ENCODE peak calls at places on chromosome 4, in four cellular contexts. R is tibial nerve; O is RWPE1; M is CD4-positive, alpha-beta T cell. E is an unnamed sample.

GRCh38 chr4:17597517-17597916 is 16.9 kb upstream of the MED28 start:
- DNase-seq in O (no peak), M (no peak), R (no peak), E (peak; percentile 35)

GRCh38 chr4:155828628-155829027 is 37.4 kb downstream of the ASIC5 start:
- DNase-seq in M (no peak), R (no peak), O (no peak), E (no peak)

GRCh38 chr4:1578968-1579833 is 104.9 kb downstream of the FAM53A start:
- DNase-seq in M (peak; percentile 57), R (peak; percentile 67), O (peak; percentile 69), E (peak; percentile 68)

GRCh38 chr4:119135721-119136121 is at the start of gene MYOZ2:
- DNase-seq in O (no peak), R (no peak), M (no peak), E (peak; percentile 24)

GRCh38 chr4:72286185-72286584 is 254.4 kb downstream of the NPFFR2 start:
- DNase-seq in O (peak; percentile 24), R (no peak), M (no peak), E (peak; percentile 40)

GRCh38 chr4:94446386-94446785 is 5.4 kb upstream of the PDLIM5 start:
- DNase-seq in M (no peak), O (peak; percentile 30), R (no peak), E (peak; percentile 85)

GRCh38 chr4:18051281-18051680 is 29.7 kb upstream of the LCORL start:
- DNase-seq in M (no peak), R (no peak), O (no peak), E (peak; percentile 27)

GRCh38 chr4:53914313-53915016 is 149.9 kb downstream of the CHIC2 start:
- DNase-seq in M (no peak), R (no peak), O (peak; percentile 87), E (peak; percentile 81)

GRCh38 chr4:95674451-95675095 is 125.8 kb upstream of the UNC5C start:
- DNase-seq in O (no peak), M (no peak), R (no peak), E (no peak)

GRCh38 chr4:140688711-140689598 is 67.2 kb downstream of the TBC1D9 start:
- DNase-seq in R (no peak), M (no peak), O (no peak), E (no peak)

GRCh38 chr4:72031868-72032619 is at the start of gene NPFFR2:
- DNase-seq in R (no peak), O (peak; percentile 8), M (no peak), E (no peak)

GRCh38 chr4:151415978-151416377 is 7.0 kb downstream of the FHIP1A start:
- DNase-seq in M (no peak), O (peak; percentile 34), R (no peak), E (peak; percentile 71)

GRCh38 chr4:182653596-182653995 is 263.6 kb downstream of the DCTD start:
- DNase-seq in R (no peak), O (no peak), M (no peak), E (no peak)

GRCh38 chr4:620201-620600 is 5.2 kb upstream of the PDE6B start:
- DNase-seq in O (no peak), M (no peak), R (no peak), E (no peak)

GRCh38 chr4:48640699-48641098 is 139.4 kb downstream of the FRYL start:
- DNase-seq in R (no peak), M (no peak), O (no peak), E (no peak)

GRCh38 chr4:145266881-145267280 is 86.5 kb upstream of the OTUD4 start:
- DNase-seq in O (no peak), M (no peak), R (no peak), E (no peak)

GRCh38 chr4:71713611-71714203 is 70.2 kb downstream of the GC start:
- DNase-seq in R (peak; percentile 9), O (peak; percentile 20), M (no peak), E (peak; percentile 62)

GRCh38 chr4:108885211-108885610 is 122.4 kb upstream of the ETNPPL start:
- DNase-seq in O (no peak), R (no peak), M (no peak), E (no peak)

GRCh38 chr4:92270908-92271307 is 32.9 kb upstream of the GRID2 start:
- DNase-seq in M (no peak), O (no peak), R (no peak), E (peak; percentile 5)

GRCh38 chr4:136526517-136526916 is 1005.8 kb downstream of the PCDH18 start:
- DNase-seq in R (no peak), O (no peak), M (no peak), E (no peak)

GRCh38 chr4:125736057-125736456 is 421.3 kb downstream of the FAT4 start:
- DNase-seq in O (no peak), M (no peak), R (no peak), E (peak; percentile 36)

GRCh38 chr4:148060264-148061138 is 328.6 kb downstream of the ARHGAP10 start:
- DNase-seq in R (no peak), O (peak; percentile 2), M (no peak), E (no peak)

GRCh38 chr4:5203309-5203708 is 152.0 kb downstream of the STK32B start:
- DNase-seq in M (no peak), O (no peak), R (no peak), E (no peak)

GRCh38 chr4:40462326-40462725 is 127.2 kb downstream of the CHRNA9 start:
- DNase-seq in M (no peak), O (no peak), R (no peak), E (no peak)

GRCh38 chr4:108512615-108513505 is 107.5 kb upstream of the RPL34 start:
- DNase-seq in M (peak; percentile 11), O (peak; percentile 29), R (peak; percentile 31), E (no peak)

GRCh38 chr4:78864405-78865024 is 74.7 kb downstream of the PAQR3 start:
- DNase-seq in R (peak; percentile 79), O (peak; percentile 38), M (no peak), E (peak; percentile 78)

GRCh38 chr4:173025131-173025530 is 143.5 kb upstream of the GALNT7 start:
- DNase-seq in O (peak; percentile 63), R (peak; percentile 83), M (no peak), E (peak; percentile 81)

GRCh38 chr4:11894976-11895375 is 466.3 kb upstream of the HS3ST1 start:
- DNase-seq in R (no peak), O (no peak), M (no peak), E (no peak)

GRCh38 chr4:144575181-144575580 is 70.8 kb upstream of the HHIP start:
- DNase-seq in O (no peak), R (no peak), M (no peak), E (peak; percentile 23)

GRCh38 chr4:47002593-47002992 is 9.2 kb upstream of the GABRA4 start:
- DNase-seq in R (no peak), M (no peak), O (no peak), E (peak; percentile 25)
- TF ChIP-seq CTCF in R (no peak), M (no peak), O (peak; percentile 23), E (peak; percentile 19)

DNA sequence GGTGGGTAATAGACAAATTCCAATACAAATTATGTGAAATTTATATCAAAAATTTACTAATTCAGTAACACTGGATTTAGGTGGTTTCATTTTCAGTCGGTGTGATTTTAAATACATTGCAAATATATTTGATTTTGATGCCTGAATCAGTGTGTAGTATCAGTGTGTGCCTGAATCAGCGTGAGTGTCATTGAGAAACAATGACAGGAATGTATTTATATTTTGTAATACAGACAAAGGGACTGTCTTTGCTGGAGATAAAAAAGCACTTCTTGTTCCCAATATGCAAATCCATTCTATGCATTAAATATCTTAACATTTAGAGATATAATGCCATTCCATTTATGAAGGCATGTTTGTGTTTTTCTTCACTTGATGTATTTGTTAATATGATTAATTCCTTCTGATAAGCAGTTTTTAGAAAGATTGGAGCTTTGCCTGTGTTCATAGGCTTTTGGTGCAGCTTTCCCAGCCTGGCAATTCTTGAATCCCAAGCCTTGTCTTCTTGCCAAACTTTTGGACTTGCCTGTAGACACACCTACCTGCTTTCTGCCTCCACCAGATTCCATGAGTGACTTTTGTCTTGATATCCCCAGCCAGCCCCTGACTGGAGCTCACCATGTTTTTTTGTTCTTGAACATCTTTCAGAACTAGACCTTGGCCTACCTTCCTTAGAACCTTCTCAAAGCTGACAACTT is 243.8 kb downstream of the ADGRL3 start:
- DNase-seq in O (peak; percentile 44), R (no peak), M (no peak), E (peak; percentile 72)
- TF ChIP-seq CTCF in O (no peak), R (no peak), M (no peak), E (no peak)

GRCh38 chr4:110514889-110515479 is 39.0 kb downstream of the ENPEP start:
- DNase-seq in R (no peak), O (peak; percentile 31), M (no peak), E (peak; percentile 54)
- TF ChIP-seq CTCF in R (peak; percentile 56), O (peak; percentile 70), M (peak; percentile 93), E (peak; percentile 46)

DNA sequence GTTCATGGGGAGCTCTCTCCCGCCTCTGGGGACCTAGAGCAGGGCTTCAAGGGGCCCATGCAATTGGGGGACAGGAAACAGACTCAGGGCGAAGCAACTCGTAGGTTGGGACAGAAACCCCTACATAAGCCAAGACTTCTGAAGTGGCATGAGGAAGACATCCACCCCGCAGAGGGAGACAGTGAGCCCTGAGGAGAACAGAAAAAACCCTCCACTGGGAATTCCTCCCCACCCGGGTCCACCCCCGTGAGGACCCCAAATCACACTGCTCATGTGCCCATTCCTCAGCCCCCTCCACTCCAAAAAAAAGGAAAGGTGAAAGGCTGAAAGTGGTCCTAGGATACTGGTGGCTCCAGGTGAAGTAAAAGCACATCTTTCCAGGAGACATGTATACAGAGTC is 74.0 kb downstream of the CPZ start:
- DNase-seq in R (no peak), O (no peak), M (no peak), E (no peak)
- TF ChIP-seq CTCF in R (no peak), O (no peak), M (no peak), E (no peak)

DNA sequence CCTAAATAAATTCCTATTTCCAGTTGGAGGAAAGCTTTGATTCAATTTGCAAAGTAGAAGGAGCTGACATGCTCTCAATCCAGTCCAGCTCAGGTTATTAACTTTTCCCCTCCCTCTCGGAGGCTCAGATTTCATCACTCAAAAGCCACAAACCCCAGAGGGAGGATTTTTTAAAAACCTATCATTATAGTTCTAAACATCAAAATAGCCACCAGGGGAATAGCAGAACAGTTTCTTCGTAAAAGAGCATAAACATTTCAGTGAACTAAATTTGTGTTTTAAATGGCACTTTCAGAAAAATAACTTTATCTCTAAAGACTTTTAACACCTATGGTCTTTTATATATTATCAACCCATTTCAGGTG is 8.8 kb downstream of the GPRIN3 start:
- DNase-seq in R (no peak), M (no peak), O (no peak), E (peak; percentile 57)
- TF ChIP-seq CTCF in R (no peak), M (peak; percentile 26), O (no peak), E (no peak)

GRCh38 chr4:54998991-54999390 is 126.4 kb downstream of the KDR start:
- DNase-seq in R (no peak), M (no peak), O (no peak), E (peak; percentile 47)
- TF ChIP-seq CTCF in R (no peak), M (no peak), O (peak; percentile 30), E (peak; percentile 47)

GRCh38 chr4:123092603-123093002 is 170.2 kb upstream of the NUDT6 start:
- DNase-seq in M (no peak), R (no peak), O (no peak), E (no peak)
- TF ChIP-seq CTCF in M (no peak), R (no peak), O (no peak), E (no peak)

E was measured in MCF 10A.